ENCODE peak calls at places on chromosomes 13 and 19, in four cellular contexts. M is mucosa of descending colon; V is activated CD8-positive, alpha-beta T cell treated with anti-CD3 and anti-CD28 coated beads for 36 hours; N is adrenal gland. I is an unnamed sample.

GRCh38 chr19:50663280-50663790 is 14.1 kb downstream of the C19orf81 start:
- DNase-seq in M (no peak), V (no peak), N (no peak), I (no peak)

GRCh38 chr13:36353001-36353400 is 6.8 kb upstream of the SPART start:
- DNase-seq in V (no peak), N (no peak), M (no peak), I (no peak)

GRCh38 chr13:60066206-60066605 is 97.5 kb downstream of the DIAPH3 start:
- DNase-seq in M (no peak), N (no peak), V (no peak), I (no peak)

GRCh38 chr19:17078920-17079709 is 3.5 kb downstream of the MYO9B start:
- DNase-seq in V (peak), N (no peak), M (no peak), I (no peak)

GRCh38 chr19:2207991-2208860 is 27.9 kb downstream of the PLEKHJ1 start:
- DNase-seq in N (no peak), M (peak), V (peak), I (no peak)

GRCh38 chr19:4059931-4060620 is 6.6 kb downstream of the ZBTB7A start:
- DNase-seq in V (peak), M (peak), N (peak), I (no peak)

GRCh38 chr13:106795847-106796246 is 227.9 kb upstream of the ARGLU1 start:
- DNase-seq in N (no peak), M (no peak), V (peak), I (no peak)

GRCh38 chr19:42312370-42312769 is 739 bp upstream of the TMEM145 start:
- DNase-seq in M (no peak), V (no peak), N (no peak), I (no peak)

GRCh38 chr19:43699506-43700367 is 16.1 kb upstream of the IRGC start:
- DNase-seq in N (no peak), M (peak), V (peak), I (peak)

GRCh38 chr19:55809381-55810058 is 22.3 kb downstream of the NLRP11 start:
- DNase-seq in N (peak), M (peak), V (peak), I (no peak)

DNA sequence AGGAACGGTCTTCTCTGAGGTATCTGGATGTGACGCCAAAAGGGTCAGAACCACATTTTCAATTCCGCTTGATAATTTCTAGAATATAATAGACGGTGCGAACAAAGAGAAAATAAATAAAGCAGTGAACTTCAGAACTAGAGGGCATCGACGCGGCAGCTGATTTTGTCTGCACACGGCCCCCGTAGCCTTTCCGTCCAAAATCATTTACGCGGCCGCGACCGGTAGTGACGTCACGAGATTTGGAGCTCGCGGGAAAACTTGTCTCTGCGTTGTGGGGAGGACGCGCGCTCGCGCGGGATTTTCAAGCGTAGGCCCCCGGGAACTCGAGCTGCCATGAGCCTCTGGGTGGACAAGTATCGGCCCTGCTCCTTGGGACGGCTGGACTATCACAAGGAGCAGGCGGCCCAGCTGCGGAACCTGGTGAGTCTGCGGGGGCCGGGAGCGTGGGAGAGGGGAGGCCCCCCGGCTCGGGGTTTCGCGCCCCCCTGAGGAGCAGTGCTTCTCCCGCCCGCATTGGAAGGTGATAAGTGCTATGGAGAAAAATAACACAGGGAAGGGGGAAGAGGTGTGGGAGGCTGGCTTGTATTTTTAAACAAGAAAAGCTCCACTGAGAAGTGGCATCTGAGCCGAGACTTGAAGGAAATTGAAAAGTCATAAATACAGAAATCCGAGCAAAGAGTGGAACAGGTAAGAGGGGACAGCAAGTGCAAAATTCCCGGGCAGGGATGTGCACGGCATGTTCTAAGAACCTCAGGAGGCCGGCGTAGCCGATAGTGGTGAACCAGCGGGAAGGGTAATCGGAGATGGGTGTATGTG is at the start of gene RFC3:
- DNase-seq in M (peak), N (peak), V (peak), I (peak)
- TF ChIP-seq CTCF in M (no peak), N (no peak), V (no peak), I (no peak)

DNA sequence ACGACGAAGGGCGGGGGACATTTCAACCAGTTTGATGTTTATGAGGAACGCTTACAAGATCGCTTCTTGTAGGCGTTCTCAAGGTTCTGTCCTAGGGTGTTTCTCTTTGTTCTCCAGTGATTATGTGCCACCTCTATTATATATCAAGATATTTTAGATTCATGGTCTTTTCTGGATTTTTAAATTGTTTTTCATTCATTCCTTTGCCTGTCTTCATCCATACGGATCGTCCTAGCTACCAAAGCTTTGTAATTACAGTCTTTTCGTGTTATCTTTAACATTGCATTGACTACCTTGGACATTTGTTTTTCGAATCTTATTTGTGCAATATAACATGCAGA is 342 bp upstream of the EID2 start:
- DNase-seq in V (no peak), M (no peak), N (no peak), I (no peak)
- TF ChIP-seq CTCF in V (peak), M (no peak), N (no peak), I (no peak)

DNA sequence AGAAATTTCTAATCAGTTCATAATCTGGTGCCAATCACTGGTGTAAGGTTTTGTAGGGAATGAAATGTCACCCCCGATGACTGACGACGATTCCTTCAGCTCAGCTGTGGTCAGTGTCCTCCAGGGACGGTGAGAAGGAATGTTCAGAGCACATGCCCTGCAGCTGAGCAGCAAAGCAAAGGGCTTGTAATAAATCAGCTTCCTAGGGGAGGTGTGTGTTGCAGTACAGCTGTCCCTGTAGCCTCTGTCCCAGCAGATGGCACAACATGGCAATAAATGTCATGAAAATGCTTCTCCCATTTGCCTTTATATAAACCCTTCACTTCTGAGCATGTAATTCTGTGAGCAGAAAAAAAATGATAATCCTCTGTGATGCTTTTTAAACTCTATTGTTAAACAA is 102.4 kb downstream of the FAM216B start:
- DNase-seq in M (peak), N (peak), V (no peak), I (no peak)
- TF ChIP-seq CTCF in M (no peak), N (peak), V (no peak), I (no peak)

DNA sequence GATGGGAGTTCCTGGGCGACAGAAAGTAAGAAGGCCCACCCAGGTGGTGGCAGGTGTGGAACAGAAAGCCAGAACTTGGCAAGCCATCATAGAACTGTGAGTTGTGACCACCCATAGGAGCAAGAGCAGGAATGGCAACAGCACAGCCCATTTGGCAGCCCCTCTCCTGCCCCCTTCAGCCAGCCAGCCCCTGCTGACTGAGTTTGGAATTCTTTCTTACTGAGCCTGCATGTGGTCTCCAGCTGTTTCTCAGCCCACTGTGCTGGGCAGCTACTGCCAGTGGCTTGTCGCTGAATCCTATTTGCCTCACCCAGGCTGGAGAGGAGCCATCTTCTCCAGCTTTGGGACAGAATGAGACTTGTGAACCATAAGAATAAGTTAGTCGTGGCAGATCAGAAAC is 28.3 kb downstream of the CNMD start:
- DNase-seq in M (no peak), N (no peak), V (no peak), I (no peak)
- TF ChIP-seq CTCF in M (no peak), N (no peak), V (no peak), I (no peak)

DNA sequence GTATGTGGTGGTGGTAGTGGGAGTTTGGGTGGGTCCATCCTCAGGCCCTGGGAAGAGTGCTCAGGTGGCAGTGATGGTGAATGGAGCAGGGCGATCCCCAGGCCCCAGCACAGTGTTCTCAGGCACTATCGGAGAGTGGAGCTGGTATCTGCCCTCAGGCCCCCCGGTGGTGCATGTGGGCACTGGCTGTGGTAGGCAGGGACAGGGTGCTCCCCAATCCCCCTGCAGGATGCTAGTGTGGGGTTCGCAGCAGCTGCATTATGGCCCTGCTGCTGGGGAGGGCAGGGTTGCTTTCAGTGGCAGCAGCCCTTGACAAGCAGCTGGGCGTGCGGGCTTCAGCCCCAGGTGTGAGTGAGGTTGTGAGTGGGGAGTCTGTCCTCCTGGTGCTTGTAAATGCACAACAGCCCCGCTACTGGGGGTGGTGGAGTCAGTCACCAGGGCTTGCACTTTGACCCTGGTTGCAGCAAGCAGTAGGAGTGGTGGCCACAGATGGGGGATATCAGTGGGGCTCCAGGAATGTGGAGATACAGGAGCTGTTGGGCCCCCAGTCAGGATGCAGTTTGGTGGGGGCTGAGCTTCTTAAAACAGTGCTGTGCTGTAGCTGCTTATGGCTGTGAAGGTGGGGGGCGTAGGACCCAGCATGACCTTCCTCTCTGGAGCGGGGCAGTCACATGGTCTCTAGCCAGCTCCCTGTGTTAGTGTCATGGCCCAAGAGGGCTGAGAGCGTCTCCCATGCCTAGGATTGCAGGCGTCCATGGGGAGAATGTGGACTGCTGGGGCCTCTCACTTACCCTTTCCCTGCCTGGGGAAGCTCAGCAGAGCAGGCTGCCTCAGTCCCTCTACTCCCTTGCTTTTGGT is 38.7 kb upstream of the ARHGEF7 start:
- DNase-seq in M (no peak), N (no peak), V (peak), I (no peak)
- TF ChIP-seq CTCF in M (no peak), N (no peak), V (no peak), I (peak)

GRCh38 chr19:46052896-46053295 is 12.1 kb upstream of the IGFL4 start:
- DNase-seq in N (no peak), V (no peak), M (no peak), I (no peak)

GRCh38 chr19:46049597-46049996 is 8.8 kb upstream of the IGFL4 start:
- DNase-seq in V (peak), N (no peak), M (no peak), I (no peak)
- TF ChIP-seq CTCF in V (peak), N (no peak), M (no peak), I (no peak)

I was measured in progenitor cell of endocrine pancreas.